ENCODE peak calls at places on chromosomes 2 and 18, in seven cellular contexts. I is type B pancreatic cell; F is stimulated activated CD8-positive, alpha-beta memory T cell treated with anti-CD3 and anti-CD28 coated beads, Interleukin-15, amount 100 ng/mL, for 24 hours; J is cerebellum; X is stimulated activated CD4-positive, alpha-beta T cell treated with anti-CD3 and anti-CD28 coated beads, Interleukin-1b, Interleukin-23, amount 100 ng/mL, for 4 hours; D is left ventricle myocardium inferior; N is AG08395. H is an unnamed sample.

GRCh38 chr2:8535821-8536685 is 145.8 kb upstream of the ID2 start:
- DNase-seq in I (no peak), F (no peak), J (no peak), X (no peak), D (no peak), N (no peak), H (no peak)

GRCh38 chr2:42421601-42422252 is 60.7 kb upstream of the COX7A2L start:
- DNase-seq in I (no peak), F (no peak), J (no peak), X (no peak), D (no peak), N (no peak), H (no peak)

GRCh38 chr18:61400016-61400630 is 66.9 kb downstream of the CDH20 start:
- DNase-seq in I (no peak), F (no peak), J (no peak), X (no peak), D (no peak), N (no peak), H (no peak)

GRCh38 chr2:218583983-218584850 is 15.6 kb downstream of the CNOT9 start:
- DNase-seq in I (no peak), F (no peak), J (no peak), X (no peak), D (no peak), N (no peak), H (no peak)

GRCh38 chr2:122028371-122029102 is 273.1 kb downstream of the TSN start:
- DNase-seq in I (no peak), F (no peak), J (no peak), X (no peak), D (no peak), N (peak; percentile 72), H (peak; percentile 93)

GRCh38 chr2:28521663-28522062 is 25.8 kb downstream of the PLB1 start:
- DNase-seq in I (no peak), F (no peak), J (no peak), X (no peak), D (no peak), N (no peak), H (no peak)

GRCh38 chr18:54090856-54091255 is 133.6 kb downstream of the MBD2 start:
- DNase-seq in I (no peak), F (no peak), J (no peak), X (no peak), D (no peak), N (no peak), H (no peak)

GRCh38 chr18:58766164-58766563 is 94.9 kb downstream of the MALT1 start:
- DNase-seq in I (peak; percentile 7), F (no peak), J (no peak), X (no peak), D (no peak), N (no peak), H (no peak)

GRCh38 chr18:41767960-41768359 is 187.1 kb upstream of the PIK3C3 start:
- DNase-seq in I (no peak), F (no peak), J (no peak), X (no peak), D (no peak), N (peak; percentile 44), H (no peak)

GRCh38 chr2:149767516-149767974 is 180.0 kb upstream of the MMADHC start:
- DNase-seq in I (no peak), F (no peak), J (no peak), X (no peak), D (no peak), N (peak; percentile 44), H (peak; percentile 17)

GRCh38 chr2:144230452-144231085 is 289.4 kb downstream of the ZEB2 start:
- DNase-seq in I (no peak), F (no peak), J (no peak), X (no peak), D (no peak), N (no peak), H (no peak)

GRCh38 chr2:39094717-39095363 is 26.0 kb downstream of the SOS1 start:
- DNase-seq in I (no peak), F (no peak), J (no peak), X (no peak), D (no peak), N (peak; percentile 41), H (no peak)

GRCh38 chr2:96247009-96247408 is 18.8 kb downstream of the TMEM127 start:
- DNase-seq in I (no peak), F (no peak), J (no peak), X (no peak), D (no peak), N (no peak), H (no peak)

GRCh38 chr18:62331581-62332436 is 6.7 kb downstream of the TNFRSF11A start:
- DNase-seq in I (no peak), F (no peak), J (no peak), X (no peak), D (peak; percentile 40), N (no peak), H (no peak)

GRCh38 chr2:120825370-120826259 is 89.9 kb downstream of the GLI2 start:
- DNase-seq in I (no peak), F (no peak), J (no peak), X (no peak), D (peak; percentile 68), N (peak; percentile 87), H (peak; percentile 97)

GRCh38 chr2:238019962-238020361 is 40.8 kb upstream of the SCLY start:
- DNase-seq in I (peak; percentile 29), F (no peak), J (no peak), X (no peak), D (no peak), N (no peak), H (no peak)

GRCh38 chr2:175167076-175167791 is 769 bp downstream of the ATF2 start:
- DNase-seq in I (peak; percentile 71), F (no peak), J (peak; percentile 35), X (peak; percentile 3), D (peak; percentile 30), N (peak; percentile 45), H (peak; percentile 37)

GRCh38 chr2:165185633-165186032 is 18.2 kb downstream of the SCN3A start:
- DNase-seq in I (no peak), F (no peak), J (no peak), X (no peak), D (no peak), N (no peak), H (no peak)